ENCODE peak calls at places on chromosomes 12 and 14, in eight cellular contexts. One of them, this sample, is unnamed.

GRCh38 chr12:117143008-117143532 is 43.9 kb upstream of the TESC start:
- DNase-seq in type B pancreatic cell: no peak
- DNase-seq in myocyte: no peak
- DNase-seq in GM10248: no peak
- DNase-seq in substantia nigra: no peak
- DNase-seq in lower leg skin: no peak
- DNase-seq in body of pancreas: peak; percentile 47
- DNase-seq in D341Med: no peak
- DNase-seq in this sample: no peak

GRCh38 chr12:84183576-84183975 is 729.0 kb downstream of the SLC6A15 start:
- DNase-seq in type B pancreatic cell: no peak
- DNase-seq in myocyte: no peak
- DNase-seq in substantia nigra: no peak
- DNase-seq in GM10248: no peak
- DNase-seq in lower leg skin: no peak
- DNase-seq in D341Med: no peak
- DNase-seq in body of pancreas: no peak
- DNase-seq in this sample: no peak

GRCh38 chr12:42426733-42427132 is 100.8 kb downstream of the PPHLN1 start:
- DNase-seq in D341Med: no peak
- DNase-seq in lower leg skin: no peak
- DNase-seq in myocyte: no peak
- DNase-seq in GM10248: no peak
- DNase-seq in body of pancreas: no peak
- DNase-seq in type B pancreatic cell: no peak
- DNase-seq in substantia nigra: no peak
- DNase-seq in this sample: peak; percentile 40

GRCh38 chr14:104735830-104736642 is 12.0 kb downstream of the ADSS1 start:
- DNase-seq in myocyte: peak; percentile 65
- DNase-seq in GM10248: no peak
- DNase-seq in lower leg skin: peak; percentile 96
- DNase-seq in D341Med: no peak
- DNase-seq in body of pancreas: peak; percentile 37
- DNase-seq in type B pancreatic cell: no peak
- DNase-seq in substantia nigra: peak; percentile 61
- DNase-seq in this sample: peak; percentile 70

GRCh38 chr12:632102-632696 is 31.0 kb downstream of the NINJ2 start:
- DNase-seq in body of pancreas: no peak
- DNase-seq in GM10248: no peak
- DNase-seq in D341Med: no peak
- DNase-seq in substantia nigra: no peak
- DNase-seq in myocyte: peak; percentile 98
- DNase-seq in lower leg skin: no peak
- DNase-seq in type B pancreatic cell: no peak
- DNase-seq in this sample: no peak

GRCh38 chr12:122643207-122643805 is 59.9 kb downstream of the HCAR2 start:
- DNase-seq in D341Med: no peak
- DNase-seq in myocyte: peak; percentile 55
- DNase-seq in substantia nigra: no peak
- DNase-seq in GM10248: no peak
- DNase-seq in type B pancreatic cell: no peak
- DNase-seq in lower leg skin: peak; percentile 58
- DNase-seq in body of pancreas: no peak
- DNase-seq in this sample: no peak

GRCh38 chr12:1474059-1474537 is 120.3 kb downstream of the FBXL14 start:
- DNase-seq in GM10248: no peak
- DNase-seq in lower leg skin: no peak
- DNase-seq in substantia nigra: no peak
- DNase-seq in myocyte: peak; percentile 82
- DNase-seq in body of pancreas: no peak
- DNase-seq in type B pancreatic cell: peak; percentile 29
- DNase-seq in D341Med: no peak
- DNase-seq in this sample: no peak

GRCh38 chr14:22837059-22837749 is 819 bp downstream of the MMP14 start:
- DNase-seq in D341Med: peak; percentile 36
- DNase-seq in GM10248: no peak
- DNase-seq in body of pancreas: peak; percentile 74
- DNase-seq in type B pancreatic cell: no peak
- DNase-seq in substantia nigra: no peak
- DNase-seq in myocyte: peak; percentile 71
- DNase-seq in lower leg skin: no peak
- DNase-seq in this sample: no peak

GRCh38 chr12:111178194-111179081 is 190.5 kb downstream of the PHETA1 start:
- DNase-seq in body of pancreas: no peak
- DNase-seq in GM10248: no peak
- DNase-seq in D341Med: no peak
- DNase-seq in lower leg skin: no peak
- DNase-seq in myocyte: no peak
- DNase-seq in type B pancreatic cell: no peak
- DNase-seq in substantia nigra: no peak
- DNase-seq in this sample: no peak

GRCh38 chr12:82877963-82878362 is 191.3 kb downstream of the TMTC2 start:
- DNase-seq in D341Med: no peak
- DNase-seq in GM10248: no peak
- DNase-seq in substantia nigra: no peak
- DNase-seq in lower leg skin: no peak
- DNase-seq in body of pancreas: no peak
- DNase-seq in myocyte: no peak
- DNase-seq in type B pancreatic cell: no peak
- DNase-seq in this sample: no peak

GRCh38 chr12:6336859-6337744 is 4.8 kb downstream of the TNFRSF1A start:
- DNase-seq in substantia nigra: no peak
- DNase-seq in D341Med: no peak
- DNase-seq in lower leg skin: no peak
- DNase-seq in body of pancreas: no peak
- DNase-seq in myocyte: no peak
- DNase-seq in type B pancreatic cell: no peak
- DNase-seq in GM10248: no peak
- DNase-seq in this sample: no peak

GRCh38 chr12:96889273-96889933 is 17.7 kb upstream of the NEDD1 start:
- DNase-seq in body of pancreas: no peak
- DNase-seq in myocyte: peak; percentile 46
- DNase-seq in D341Med: no peak
- DNase-seq in lower leg skin: no peak
- DNase-seq in GM10248: no peak
- DNase-seq in substantia nigra: no peak
- DNase-seq in type B pancreatic cell: no peak
- DNase-seq in this sample: no peak